ENCODE peak calls at places on chromosomes 7 and 10, in four cellular contexts. K is AG04450; O is CD4-positive, alpha-beta memory T cell; G is GM12865. F is an unnamed sample.
A peak's percentile ranks its signal among the peaks of the same experiment; 100 is the strongest.

GRCh38 chr7:2802082-2802481 is 42.0 kb downstream of the GNA12 start:
- DNase-seq in K (no peak), O (no peak), G (no peak), F (no peak)

GRCh38 chr7:72334066-72334465 is 78.1 kb downstream of the CALN1 start:
- DNase-seq in K (no peak), O (no peak), G (peak; percentile 17), F (no peak)

GRCh38 chr7:66140924-66141323 is 26.3 kb downstream of the CRCP start:
- DNase-seq in K (no peak), O (no peak), G (no peak), F (no peak)

GRCh38 chr7:68858497-68858896 is 739.8 kb upstream of the AUTS2 start:
- DNase-seq in K (no peak), O (no peak), G (no peak), F (no peak)

GRCh38 chr7:88302486-88302885 is 4.2 kb downstream of the STEAP4 start:
- DNase-seq in K (no peak), O (no peak), G (no peak), F (no peak)

GRCh38 chr10:36111676-36112075 is 469.6 kb upstream of the FZD8 start:
- DNase-seq in K (no peak), O (no peak), G (no peak), F (no peak)

GRCh38 chr7:143987513-143987912 is 12.6 kb upstream of the OR6B1 start:
- DNase-seq in K (no peak), O (no peak), G (no peak), F (no peak)

GRCh38 chr10:67603701-67604100 is 92.3 kb downstream of the CTNNA3 start:
- DNase-seq in K (no peak), O (no peak), G (no peak), F (no peak)

GRCh38 chr7:156827587-156828203 is 65.3 kb downstream of the LMBR1 start:
- DNase-seq in K (no peak), O (peak; percentile 7), G (peak; percentile 18), F (no peak)

GRCh38 chr7:46627038-46627315 is 705.9 kb upstream of the IGFBP3 start:
- DNase-seq in K (no peak), O (no peak), G (no peak), F (no peak)

GRCh38 chr7:47744883-47745282 is 163.0 kb upstream of the TNS3 start:
- DNase-seq in K (no peak), O (no peak), G (no peak), F (no peak)

F was measured in central memory CD4-positive, alpha-beta T cell.